ENCODE peak calls at places on chromosomes 4 and X, in nine cellular contexts. One of them, this sample, is unnamed. For H3K4me1, the result is how much of the 10 kb centered on the place peaks cover.

GRCh38 chr4:87697945-87698344 is 47.9 kb downstream of the DMP1 start:
- ATAC-seq in IMR-90: no peak
- ATAC-seq in heart right ventricle: no peak
- ATAC-seq in Panc1: no peak
- ATAC-seq in HepG2: no peak
- ATAC-seq in right cardiac atrium: no peak
- ATAC-seq in PC-3: no peak
- ATAC-seq in aorta: no peak
- ATAC-seq in CD8-positive, alpha-beta T cell: no peak
- ATAC-seq in this sample: no peak

GRCh38 chrX:72069380-72070160 is 62.1 kb downstream of the RTL5 start:
- ATAC-seq in right cardiac atrium: peak
- ATAC-seq in aorta: no peak
- ATAC-seq in Panc1: peak
- ATAC-seq in PC-3: peak
- ATAC-seq in heart right ventricle: no peak
- ATAC-seq in CD8-positive, alpha-beta T cell: no peak
- ATAC-seq in IMR-90: peak
- ATAC-seq in HepG2: no peak
- ATAC-seq in this sample: peak

GRCh38 chr4:162234595-162234994 is 70.8 kb upstream of the FSTL5 start:
- ATAC-seq in CD8-positive, alpha-beta T cell: peak
- ATAC-seq in HepG2: no peak
- ATAC-seq in aorta: no peak
- ATAC-seq in right cardiac atrium: no peak
- ATAC-seq in Panc1: no peak
- ATAC-seq in IMR-90: no peak
- ATAC-seq in heart right ventricle: no peak
- ATAC-seq in PC-3: no peak
- ATAC-seq in this sample: no peak

GRCh38 chrX:114584983-114585842 is 1.3 kb downstream of the HTR2C start:
- ATAC-seq in CD8-positive, alpha-beta T cell: no peak
- ATAC-seq in aorta: no peak
- ATAC-seq in IMR-90: no peak
- ATAC-seq in HepG2: no peak
- ATAC-seq in PC-3: no peak
- ATAC-seq in Panc1: no peak
- ATAC-seq in heart right ventricle: no peak
- ATAC-seq in right cardiac atrium: no peak
- ATAC-seq in this sample: no peak

GRCh38 chr4:6191448-6192130 is 8.8 kb downstream of the JAKMIP1 start:
- ATAC-seq in heart right ventricle: no peak
- ATAC-seq in HepG2: peak
- ATAC-seq in right cardiac atrium: no peak
- ATAC-seq in IMR-90: no peak
- ATAC-seq in CD8-positive, alpha-beta T cell: no peak
- ATAC-seq in PC-3: no peak
- ATAC-seq in Panc1: no peak
- ATAC-seq in aorta: no peak
- ATAC-seq in this sample: no peak

GRCh38 chr4:131001371-131001770 is 1905.4 kb downstream of the C4orf33 start:
- ATAC-seq in Panc1: no peak
- ATAC-seq in right cardiac atrium: no peak
- ATAC-seq in PC-3: peak
- ATAC-seq in CD8-positive, alpha-beta T cell: no peak
- ATAC-seq in heart right ventricle: no peak
- ATAC-seq in aorta: no peak
- ATAC-seq in HepG2: no peak
- ATAC-seq in IMR-90: no peak
- ATAC-seq in this sample: no peak

GRCh38 chr4:140807491-140808257 is 51.5 kb upstream of the TBC1D9 start:
- ATAC-seq in IMR-90: peak
- ATAC-seq in aorta: no peak
- ATAC-seq in PC-3: no peak
- ATAC-seq in CD8-positive, alpha-beta T cell: no peak
- ATAC-seq in HepG2: no peak
- ATAC-seq in right cardiac atrium: peak
- ATAC-seq in Panc1: no peak
- ATAC-seq in heart right ventricle: peak
- ATAC-seq in this sample: no peak

GRCh38 chr4:151808120-151808529 is 47.3 kb upstream of the GATB start:
- ATAC-seq in Panc1: no peak
- ATAC-seq in PC-3: peak
- ATAC-seq in HepG2: no peak
- ATAC-seq in IMR-90: no peak
- ATAC-seq in right cardiac atrium: no peak
- ATAC-seq in aorta: no peak
- ATAC-seq in CD8-positive, alpha-beta T cell: no peak
- ATAC-seq in heart right ventricle: peak
- ATAC-seq in this sample: no peak

GRCh38 chr4:128844931-128845330 is 35.4 kb downstream of the JADE1 start:
- ATAC-seq in PC-3: no peak
- ATAC-seq in HepG2: peak
- ATAC-seq in Panc1: no peak
- ATAC-seq in right cardiac atrium: peak
- ATAC-seq in aorta: peak
- ATAC-seq in heart right ventricle: peak
- ATAC-seq in CD8-positive, alpha-beta T cell: no peak
- ATAC-seq in IMR-90: peak
- ATAC-seq in this sample: peak

GRCh38 chrX:3136161-3136961 is 95.1 kb downstream of the ARSF start:
- ATAC-seq in IMR-90: no peak
- ATAC-seq in Panc1: no peak
- ATAC-seq in PC-3: no peak
- ATAC-seq in CD8-positive, alpha-beta T cell: no peak
- ATAC-seq in heart right ventricle: no peak
- ATAC-seq in aorta: no peak
- ATAC-seq in HepG2: no peak
- ATAC-seq in right cardiac atrium: no peak
- ATAC-seq in this sample: no peak

GRCh38 chr4:14583331-14583730 is 418.9 kb upstream of the CPEB2 start:
- ATAC-seq in aorta: no peak
- ATAC-seq in IMR-90: no peak
- ATAC-seq in HepG2: no peak
- ATAC-seq in heart right ventricle: no peak
- ATAC-seq in CD8-positive, alpha-beta T cell: no peak
- ATAC-seq in right cardiac atrium: no peak
- ATAC-seq in PC-3: peak
- ATAC-seq in Panc1: no peak
- ATAC-seq in this sample: no peak

GRCh38 chrX:15816886-15817285 is 26.6 kb downstream of the ZRSR2 start:
- ATAC-seq in aorta: no peak
- ATAC-seq in HepG2: no peak
- ATAC-seq in CD8-positive, alpha-beta T cell: peak
- ATAC-seq in Panc1: no peak
- ATAC-seq in right cardiac atrium: no peak
- ATAC-seq in PC-3: no peak
- ATAC-seq in heart right ventricle: no peak
- ATAC-seq in IMR-90: no peak
- ATAC-seq in this sample: no peak

GRCh38 chrX:83185010-83185409 is 323.1 kb upstream of the POU3F4 start:
- ATAC-seq in right cardiac atrium: no peak
- ATAC-seq in HepG2: no peak
- ATAC-seq in heart right ventricle: no peak
- ATAC-seq in aorta: no peak
- ATAC-seq in Panc1: no peak
- ATAC-seq in PC-3: no peak
- ATAC-seq in CD8-positive, alpha-beta T cell: no peak
- ATAC-seq in IMR-90: no peak
- ATAC-seq in this sample: no peak

GRCh38 chrX:150542846-150543229 is 25.6 kb upstream of the MTM1 start:
- ATAC-seq in HepG2: no peak
- ATAC-seq in right cardiac atrium: no peak
- ATAC-seq in aorta: no peak
- ATAC-seq in IMR-90: no peak
- ATAC-seq in Panc1: no peak
- ATAC-seq in PC-3: no peak
- ATAC-seq in heart right ventricle: no peak
- ATAC-seq in CD8-positive, alpha-beta T cell: no peak
- ATAC-seq in this sample: no peak

GRCh38 chr4:100848865-100849264 is 331.0 kb upstream of the EMCN start:
- ATAC-seq in heart right ventricle: no peak
- ATAC-seq in HepG2: peak
- ATAC-seq in aorta: no peak
- ATAC-seq in PC-3: peak
- ATAC-seq in CD8-positive, alpha-beta T cell: no peak
- ATAC-seq in IMR-90: no peak
- ATAC-seq in Panc1: no peak
- ATAC-seq in right cardiac atrium: no peak
- ATAC-seq in this sample: no peak

GRCh38 chr4:16524911-16525574 is 298.8 kb upstream of the TAPT1 start:
- ATAC-seq in IMR-90: peak
- ATAC-seq in PC-3: no peak
- ATAC-seq in aorta: peak
- ATAC-seq in right cardiac atrium: peak
- ATAC-seq in HepG2: no peak
- ATAC-seq in CD8-positive, alpha-beta T cell: no peak
- ATAC-seq in Panc1: no peak
- ATAC-seq in heart right ventricle: peak
- ATAC-seq in this sample: peak

GRCh38 chr4:123786955-123787354 is 390.4 kb downstream of the SPRY1 start:
- ATAC-seq in PC-3: no peak
- ATAC-seq in right cardiac atrium: peak
- ATAC-seq in heart right ventricle: peak
- ATAC-seq in IMR-90: no peak
- ATAC-seq in HepG2: no peak
- ATAC-seq in aorta: peak
- ATAC-seq in CD8-positive, alpha-beta T cell: no peak
- ATAC-seq in Panc1: no peak
- ATAC-seq in this sample: peak

GRCh38 chr4:99965674-99966350 is 15.7 kb upstream of the H2AZ1 start:
- ATAC-seq in HepG2: no peak
- ATAC-seq in aorta: no peak
- ATAC-seq in heart right ventricle: no peak
- ATAC-seq in PC-3: peak
- ATAC-seq in IMR-90: no peak
- ATAC-seq in CD8-positive, alpha-beta T cell: peak
- ATAC-seq in right cardiac atrium: no peak
- ATAC-seq in Panc1: no peak
- ATAC-seq in this sample: no peak

GRCh38 chr4:182238355-182238931 is 4.8 kb upstream of the TENM3 start:
- ATAC-seq in right cardiac atrium: no peak
- ATAC-seq in Panc1: no peak
- ATAC-seq in IMR-90: peak
- ATAC-seq in aorta: no peak
- ATAC-seq in heart right ventricle: no peak
- ATAC-seq in PC-3: no peak
- ATAC-seq in CD8-positive, alpha-beta T cell: no peak
- ATAC-seq in HepG2: no peak
- ATAC-seq in this sample: no peak

GRCh38 chr4:33494150-33494549 is 2750.2 kb downstream of the ARAP2 start:
- ATAC-seq in Panc1: no peak
- ATAC-seq in heart right ventricle: no peak
- ATAC-seq in right cardiac atrium: no peak
- ATAC-seq in HepG2: no peak
- ATAC-seq in aorta: no peak
- ATAC-seq in IMR-90: no peak
- ATAC-seq in CD8-positive, alpha-beta T cell: no peak
- ATAC-seq in PC-3: no peak
- ATAC-seq in this sample: no peak

GRCh38 chr4:101125045-101125713 is 222.1 kb downstream of the PPP3CA start:
- ATAC-seq in heart right ventricle: no peak
- ATAC-seq in aorta: no peak
- ATAC-seq in CD8-positive, alpha-beta T cell: no peak
- ATAC-seq in Panc1: no peak
- ATAC-seq in HepG2: no peak
- ATAC-seq in IMR-90: no peak
- ATAC-seq in right cardiac atrium: no peak
- ATAC-seq in PC-3: no peak
- ATAC-seq in this sample: no peak

GRCh38 chrX:78048036-78048435 is 56.0 kb upstream of the PGK1 start:
- ATAC-seq in right cardiac atrium: no peak
- ATAC-seq in CD8-positive, alpha-beta T cell: no peak
- ATAC-seq in Panc1: no peak
- ATAC-seq in aorta: no peak
- ATAC-seq in IMR-90: no peak
- ATAC-seq in HepG2: no peak
- ATAC-seq in heart right ventricle: no peak
- ATAC-seq in PC-3: no peak
- ATAC-seq in this sample: no peak

GRCh38 chr4:152613841-152614240 is 66.0 kb downstream of the TMEM154 start:
- ATAC-seq in CD8-positive, alpha-beta T cell: no peak
- ATAC-seq in IMR-90: no peak
- ATAC-seq in PC-3: no peak
- ATAC-seq in aorta: no peak
- ATAC-seq in heart right ventricle: no peak
- ATAC-seq in right cardiac atrium: no peak
- ATAC-seq in Panc1: no peak
- ATAC-seq in HepG2: no peak
- ATAC-seq in this sample: no peak

GRCh38 chrX:20267599-20267923 is 852 bp upstream of the RPS6KA3 start:
- ATAC-seq in CD8-positive, alpha-beta T cell: no peak
- ATAC-seq in PC-3: no peak
- ATAC-seq in aorta: no peak
- ATAC-seq in HepG2: no peak
- ATAC-seq in right cardiac atrium: no peak
- ATAC-seq in heart right ventricle: no peak
- ATAC-seq in Panc1: no peak
- ATAC-seq in IMR-90: no peak
- ATAC-seq in this sample: no peak
- H3K4me3 ChIP-seq in CD8-positive, alpha-beta T cell: peak
- H3K4me3 ChIP-seq in PC-3: peak
- H3K4me3 ChIP-seq in aorta: peak
- H3K4me3 ChIP-seq in HepG2: no peak
- H3K4me3 ChIP-seq in right cardiac atrium: peak
- H3K4me3 ChIP-seq in heart right ventricle: peak
- H3K4me3 ChIP-seq in Panc1: peak
- H3K4me3 ChIP-seq in IMR-90: peak
- H3K4me3 ChIP-seq in this sample: peak

GRCh38 chr4:8194306-8195242 is 4.5 kb upstream of the SH3TC1 start:
- ATAC-seq in PC-3: no peak
- ATAC-seq in heart right ventricle: no peak
- ATAC-seq in IMR-90: no peak
- ATAC-seq in HepG2: no peak
- ATAC-seq in right cardiac atrium: no peak
- ATAC-seq in CD8-positive, alpha-beta T cell: no peak
- ATAC-seq in Panc1: no peak
- ATAC-seq in aorta: no peak
- ATAC-seq in this sample: no peak
- H3K4me1 ChIP-seq in PC-3: under half
- H3K4me1 ChIP-seq in heart right ventricle: half or more
- H3K4me1 ChIP-seq in IMR-90: under half
- H3K4me1 ChIP-seq in HepG2: half or more
- H3K4me1 ChIP-seq in right cardiac atrium: under half
- H3K4me1 ChIP-seq in CD8-positive, alpha-beta T cell: under half
- H3K4me1 ChIP-seq in Panc1: under half
- H3K4me1 ChIP-seq in aorta: under half
- H3K4me1 ChIP-seq in this sample: half or more

GRCh38 chr4:40211224-40212185 is 14.7 kb downstream of the RHOH start:
- ATAC-seq in IMR-90: peak
- ATAC-seq in HepG2: no peak
- ATAC-seq in right cardiac atrium: no peak
- ATAC-seq in CD8-positive, alpha-beta T cell: peak
- ATAC-seq in heart right ventricle: no peak
- ATAC-seq in PC-3: no peak
- ATAC-seq in Panc1: peak
- ATAC-seq in aorta: no peak
- ATAC-seq in this sample: no peak
- H3K4me3 ChIP-seq in IMR-90: no peak
- H3K4me3 ChIP-seq in HepG2: no peak
- H3K4me3 ChIP-seq in right cardiac atrium: no peak
- H3K4me3 ChIP-seq in CD8-positive, alpha-beta T cell: peak
- H3K4me3 ChIP-seq in heart right ventricle: no peak
- H3K4me3 ChIP-seq in PC-3: no peak
- H3K4me3 ChIP-seq in Panc1: no peak
- H3K4me3 ChIP-seq in aorta: no peak
- H3K4me3 ChIP-seq in this sample: no peak

GRCh38 chr4:139797287-139797686 is 131.7 kb downstream of the MGST2 start:
- ATAC-seq in heart right ventricle: no peak
- ATAC-seq in aorta: no peak
- ATAC-seq in CD8-positive, alpha-beta T cell: no peak
- ATAC-seq in HepG2: no peak
- ATAC-seq in PC-3: no peak
- ATAC-seq in IMR-90: no peak
- ATAC-seq in right cardiac atrium: no peak
- ATAC-seq in Panc1: no peak
- ATAC-seq in this sample: no peak
- H3K4me1 ChIP-seq in heart right ventricle: under half
- H3K4me1 ChIP-seq in aorta: under half
- H3K4me1 ChIP-seq in CD8-positive, alpha-beta T cell: under half
- H3K4me1 ChIP-seq in HepG2: under half
- H3K4me1 ChIP-seq in PC-3: under half
- H3K4me1 ChIP-seq in IMR-90: under half
- H3K4me1 ChIP-seq in right cardiac atrium: under half
- H3K4me1 ChIP-seq in Panc1: under half
- H3K4me1 ChIP-seq in this sample: under half